ENCODE peak calls at places on chromosomes 6 and 20, in eight cellular contexts. One of them, this sample, is unnamed.

GRCh38 chr20:40016884-40017283 is 672.2 kb downstream of the MAFB start:
- DNase-seq in ascending aorta: no peak
- DNase-seq in esophagus squamous epithelium: no peak
- DNase-seq in Panc1: no peak
- DNase-seq in erythroblast: no peak
- DNase-seq in NCI-H226: no peak
- DNase-seq in body of pancreas: no peak
- DNase-seq in DMS79 treated with DMSO at 0.1 percent for 48 hours: no peak
- DNase-seq in this sample: no peak

GRCh38 chr20:36319356-36320260 is 13.5 kb downstream of the DLGAP4 start:
- DNase-seq in Panc1: no peak
- DNase-seq in esophagus squamous epithelium: no peak
- DNase-seq in ascending aorta: no peak
- DNase-seq in NCI-H226: no peak
- DNase-seq in body of pancreas: no peak
- DNase-seq in DMS79 treated with DMSO at 0.1 percent for 48 hours: no peak
- DNase-seq in erythroblast: no peak
- DNase-seq in this sample: no peak

GRCh38 chr6:49423817-49424216 is 39.2 kb downstream of the MMUT start:
- DNase-seq in erythroblast: no peak
- DNase-seq in DMS79 treated with DMSO at 0.1 percent for 48 hours: no peak
- DNase-seq in body of pancreas: no peak
- DNase-seq in ascending aorta: no peak
- DNase-seq in esophagus squamous epithelium: no peak
- DNase-seq in NCI-H226: no peak
- DNase-seq in Panc1: no peak
- DNase-seq in this sample: no peak

GRCh38 chr6:44704240-44705150 is 317.0 kb downstream of the CDC5L start:
- DNase-seq in body of pancreas: no peak
- DNase-seq in erythroblast: no peak
- DNase-seq in Panc1: no peak
- DNase-seq in ascending aorta: no peak
- DNase-seq in NCI-H226: no peak
- DNase-seq in esophagus squamous epithelium: no peak
- DNase-seq in DMS79 treated with DMSO at 0.1 percent for 48 hours: no peak
- DNase-seq in this sample: no peak

GRCh38 chr6:107800564-107801164 is 23.4 kb downstream of the SCML4 start:
- DNase-seq in NCI-H226: no peak
- DNase-seq in Panc1: no peak
- DNase-seq in erythroblast: no peak
- DNase-seq in body of pancreas: peak; percentile 12
- DNase-seq in esophagus squamous epithelium: no peak
- DNase-seq in DMS79 treated with DMSO at 0.1 percent for 48 hours: no peak
- DNase-seq in ascending aorta: no peak
- DNase-seq in this sample: no peak

GRCh38 chr6:17863971-17864754 is 123.3 kb downstream of the KIF13A start:
- DNase-seq in NCI-H226: peak; percentile 48
- DNase-seq in Panc1: peak; percentile 52
- DNase-seq in ascending aorta: peak; percentile 64
- DNase-seq in DMS79 treated with DMSO at 0.1 percent for 48 hours: no peak
- DNase-seq in esophagus squamous epithelium: no peak
- DNase-seq in body of pancreas: no peak
- DNase-seq in erythroblast: no peak
- DNase-seq in this sample: peak; percentile 57

GRCh38 chr6:25202505-25202904 is 76.7 kb upstream of the CARMIL1 start:
- DNase-seq in body of pancreas: no peak
- DNase-seq in NCI-H226: peak; percentile 59
- DNase-seq in Panc1: no peak
- DNase-seq in esophagus squamous epithelium: no peak
- DNase-seq in ascending aorta: no peak
- DNase-seq in erythroblast: no peak
- DNase-seq in DMS79 treated with DMSO at 0.1 percent for 48 hours: no peak
- DNase-seq in this sample: no peak

GRCh38 chr6:33028220-33028849 is 18.9 kb upstream of the HLA-DOA start:
- DNase-seq in ascending aorta: no peak
- DNase-seq in Panc1: no peak
- DNase-seq in DMS79 treated with DMSO at 0.1 percent for 48 hours: no peak
- DNase-seq in NCI-H226: no peak
- DNase-seq in body of pancreas: no peak
- DNase-seq in erythroblast: no peak
- DNase-seq in esophagus squamous epithelium: no peak
- DNase-seq in this sample: no peak